ENCODE peak calls at places on chromosome 10, in four cellular contexts. One of them, this sample, is unnamed.

GRCh38 chr10:48604408-48605263 is at the start of gene ARHGAP22:
- DNase-seq in ovary: peak
- DNase-seq in thyroid gland: peak
- DNase-seq in brain microvascular endothelial cell: peak
- DNase-seq in this sample: peak

GRCh38 chr10:44186150-44186549 is 198.7 kb downstream of the CXCL12 start:
- DNase-seq in thyroid gland: no peak
- DNase-seq in ovary: no peak
- DNase-seq in brain microvascular endothelial cell: no peak
- DNase-seq in this sample: no peak

GRCh38 chr10:44180321-44181154 is 204.4 kb downstream of the CXCL12 start:
- DNase-seq in ovary: no peak
- DNase-seq in brain microvascular endothelial cell: peak
- DNase-seq in thyroid gland: no peak
- DNase-seq in this sample: no peak

GRCh38 chr10:5943536-5943935 is 33.8 kb downstream of the IL15RA start:
- DNase-seq in thyroid gland: peak
- DNase-seq in brain microvascular endothelial cell: no peak
- DNase-seq in ovary: peak
- DNase-seq in this sample: peak

GRCh38 chr10:132058793-132059759 is 6.7 kb upstream of the JAKMIP3 start:
- DNase-seq in brain microvascular endothelial cell: no peak
- DNase-seq in ovary: no peak
- DNase-seq in thyroid gland: no peak
- DNase-seq in this sample: no peak

GRCh38 chr10:129383651-129384050 is 83.4 kb upstream of the MGMT start:
- DNase-seq in brain microvascular endothelial cell: no peak
- DNase-seq in ovary: no peak
- DNase-seq in thyroid gland: no peak
- DNase-seq in this sample: no peak

GRCh38 chr10:42986618-42987017 is 90.3 kb upstream of the RET start:
- DNase-seq in thyroid gland: no peak
- DNase-seq in brain microvascular endothelial cell: no peak
- DNase-seq in ovary: no peak
- DNase-seq in this sample: no peak

GRCh38 chr10:88926484-88927249 is 25.9 kb downstream of the ACTA2 start:
- DNase-seq in brain microvascular endothelial cell: peak
- DNase-seq in thyroid gland: no peak
- DNase-seq in ovary: no peak
- DNase-seq in this sample: no peak

GRCh38 chr10:3500408-3500856 is 284.6 kb downstream of the KLF6 start:
- DNase-seq in thyroid gland: peak
- DNase-seq in ovary: peak
- DNase-seq in brain microvascular endothelial cell: peak
- DNase-seq in this sample: peak

GRCh38 chr10:119783665-119784027 is 57.8 kb downstream of the INPP5F start:
- DNase-seq in brain microvascular endothelial cell: no peak
- DNase-seq in ovary: no peak
- DNase-seq in thyroid gland: no peak
- DNase-seq in this sample: no peak

GRCh38 chr10:126511917-126512487 is 123.7 kb upstream of the ADAM12 start:
- DNase-seq in ovary: no peak
- DNase-seq in brain microvascular endothelial cell: no peak
- DNase-seq in thyroid gland: no peak
- DNase-seq in this sample: no peak

GRCh38 chr10:43692051-43692825 is 43.6 kb upstream of the ZNF32 start:
- DNase-seq in ovary: no peak
- DNase-seq in brain microvascular endothelial cell: no peak
- DNase-seq in thyroid gland: no peak
- DNase-seq in this sample: no peak

GRCh38 chr10:61164458-61165160 is 220.6 kb upstream of the RHOBTB1 start:
- DNase-seq in thyroid gland: no peak
- DNase-seq in brain microvascular endothelial cell: no peak
- DNase-seq in ovary: no peak
- DNase-seq in this sample: peak

GRCh38 chr10:32984003-32984600 is 26.1 kb upstream of the ITGB1 start:
- DNase-seq in ovary: no peak
- DNase-seq in brain microvascular endothelial cell: no peak
- DNase-seq in thyroid gland: no peak
- DNase-seq in this sample: no peak
- H3K4me3 ChIP-seq in ovary: no peak
- H3K4me3 ChIP-seq in brain microvascular endothelial cell: no peak
- H3K4me3 ChIP-seq in thyroid gland: no peak
- H3K4me3 ChIP-seq in this sample: no peak

GRCh38 chr10:64316416-64316815 is 795.2 kb downstream of the REEP3 start:
- DNase-seq in ovary: no peak
- DNase-seq in brain microvascular endothelial cell: no peak
- DNase-seq in thyroid gland: no peak
- DNase-seq in this sample: no peak

GRCh38 chr10:64316833-64317232 is 795.6 kb downstream of the REEP3 start:
- DNase-seq in ovary: no peak
- DNase-seq in thyroid gland: no peak
- DNase-seq in brain microvascular endothelial cell: no peak
- DNase-seq in this sample: no peak

GRCh38 chr10:64313967-64314366 is 792.8 kb downstream of the REEP3 start:
- DNase-seq in brain microvascular endothelial cell: no peak
- DNase-seq in thyroid gland: no peak
- DNase-seq in ovary: no peak
- DNase-seq in this sample: no peak
- H3K4me3 ChIP-seq in brain microvascular endothelial cell: no peak
- H3K4me3 ChIP-seq in thyroid gland: no peak
- H3K4me3 ChIP-seq in ovary: no peak
- H3K4me3 ChIP-seq in this sample: no peak

DNA sequence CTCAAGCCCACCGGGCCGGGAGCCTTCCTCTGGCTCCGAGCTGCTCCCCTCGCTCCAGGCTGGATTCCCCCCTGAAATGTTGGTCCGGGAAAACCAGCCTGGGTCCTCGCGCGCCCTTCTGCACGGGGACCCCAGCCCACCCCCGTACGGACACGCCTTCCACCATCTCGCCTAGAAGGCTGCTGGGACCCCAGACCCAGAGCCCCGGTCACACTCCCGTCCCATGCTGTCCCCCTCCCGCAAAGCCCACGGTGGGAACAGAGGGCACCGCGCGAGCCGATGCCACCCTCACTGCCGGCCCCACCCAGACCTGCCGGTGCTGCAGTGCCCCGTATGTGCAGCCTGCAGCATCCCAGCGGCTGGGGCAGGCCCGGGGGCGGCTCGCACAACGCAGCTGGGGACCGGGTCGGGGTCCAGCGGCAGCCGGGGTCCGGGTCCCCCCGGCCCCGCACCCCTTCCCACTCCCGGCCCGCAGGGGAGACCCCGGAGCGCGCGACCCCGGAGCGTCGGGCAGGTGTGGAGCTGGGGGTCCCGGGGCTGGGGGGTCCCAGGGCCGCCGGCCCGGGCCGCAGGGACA is 871 bp downstream of the SPOCK2 start:
- DNase-seq in ovary: no peak
- DNase-seq in brain microvascular endothelial cell: no peak
- DNase-seq in thyroid gland: no peak
- DNase-seq in this sample: no peak
- H3K4me3 ChIP-seq in ovary: peak
- H3K4me3 ChIP-seq in brain microvascular endothelial cell: no peak
- H3K4me3 ChIP-seq in thyroid gland: peak
- H3K4me3 ChIP-seq in this sample: peak

DNA sequence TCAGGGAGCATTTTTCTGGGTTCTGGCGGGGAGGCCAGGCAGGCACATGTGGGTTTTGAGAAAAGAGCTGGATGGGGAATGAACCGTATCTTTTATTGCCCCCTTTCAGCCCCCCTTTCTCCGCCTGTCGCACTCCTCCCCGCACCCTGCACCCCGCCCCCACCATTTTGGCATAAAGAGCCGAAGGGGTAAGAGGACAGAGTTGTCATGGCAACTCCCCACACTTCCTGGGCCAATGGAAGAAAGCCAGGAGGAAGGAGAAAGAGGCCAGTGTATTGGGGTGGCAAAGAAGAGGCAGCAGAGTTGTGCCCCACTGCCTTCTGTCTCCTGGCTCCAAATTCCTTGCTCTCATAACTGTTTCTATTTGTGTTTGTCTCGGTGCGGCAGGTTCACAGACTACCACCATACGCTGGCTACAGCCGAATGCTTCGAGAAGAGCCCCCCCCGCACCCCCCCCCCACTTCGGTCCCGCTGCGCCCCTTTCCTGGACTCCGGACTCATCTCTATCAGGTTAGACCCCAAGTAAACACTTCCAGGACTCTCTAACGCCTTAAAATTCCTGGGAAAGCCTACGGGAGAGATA is 3.4 kb downstream of the KCNIP2 start:
- DNase-seq in brain microvascular endothelial cell: no peak
- DNase-seq in ovary: no peak
- DNase-seq in thyroid gland: no peak
- DNase-seq in this sample: no peak
- H3K4me3 ChIP-seq in brain microvascular endothelial cell: peak
- H3K4me3 ChIP-seq in ovary: no peak
- H3K4me3 ChIP-seq in thyroid gland: peak
- H3K4me3 ChIP-seq in this sample: peak

DNA sequence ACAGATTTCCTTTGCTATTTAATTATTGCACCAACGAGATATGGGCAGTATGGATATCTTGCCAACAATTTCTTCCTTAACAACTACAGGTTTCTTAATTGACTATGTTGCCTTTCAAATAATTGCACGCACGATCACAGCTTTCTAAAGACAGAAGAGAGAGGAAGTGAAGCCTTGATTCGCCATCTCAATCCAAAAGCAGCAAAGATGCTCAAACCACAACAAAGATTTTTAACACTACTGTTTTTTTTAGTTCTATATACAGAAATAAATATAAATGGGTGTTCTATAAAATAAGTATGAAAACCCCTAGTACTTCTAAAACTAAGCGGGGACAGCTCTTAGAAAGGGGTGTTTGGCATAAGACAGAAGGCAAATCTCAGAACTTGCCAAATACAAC is 251.3 kb downstream of the SFMBT2 start:
- DNase-seq in brain microvascular endothelial cell: no peak
- DNase-seq in ovary: no peak
- DNase-seq in thyroid gland: no peak
- DNase-seq in this sample: no peak
- H3K4me3 ChIP-seq in brain microvascular endothelial cell: no peak
- H3K4me3 ChIP-seq in ovary: no peak
- H3K4me3 ChIP-seq in thyroid gland: no peak
- H3K4me3 ChIP-seq in this sample: no peak

This sample was measured in heart right ventricle.